ENCODE peak calls at places on chromosomes 6 and 20, in five cellular contexts. S is HCT116, P is neural progenitor cell, K is SK-N-SH, Q is PC-3. I is an unnamed sample.

GRCh38 chr20:13898012-13898612 is 92.3 kb downstream of the SEL1L2 start:
- DNase-seq in P (peak), K (peak), Q (peak), S (peak), I (peak)

GRCh38 chr6:54992789-54993188 is 146.2 kb downstream of the FAM83B start:
- DNase-seq in Q (no peak), S (no peak), P (peak), K (no peak), I (peak)

GRCh38 chr6:33492093-33492492 is 37.7 kb downstream of the ZBTB9 start:
- DNase-seq in P (peak), K (no peak), S (no peak), Q (no peak), I (no peak)

GRCh38 chr20:32320305-32320704 is 37.8 kb upstream of the ASXL1 start:
- DNase-seq in K (no peak), S (no peak), Q (no peak), P (no peak), I (no peak)

GRCh38 chr20:62377615-62378085 is 9.3 kb upstream of the RPS21 start:
- DNase-seq in S (no peak), P (no peak), K (no peak), Q (no peak), I (no peak)

GRCh38 chr6:139568956-139569538 is 194.6 kb upstream of the CITED2 start:
- DNase-seq in Q (peak), K (peak), P (no peak), S (no peak), I (peak)

GRCh38 chr20:8523684-8524083 is 391.6 kb downstream of the PLCB1 start:
- DNase-seq in S (no peak), K (no peak), P (peak), Q (peak), I (no peak)

GRCh38 chr20:33685328-33686007 is 717 bp downstream of the E2F1 start:
- DNase-seq in Q (peak), K (peak), P (peak), S (no peak), I (peak)

GRCh38 chr6:136225496-136225895 is 24.6 kb downstream of the MTFR2 start:
- DNase-seq in Q (no peak), P (no peak), S (no peak), K (no peak), I (peak)

GRCh38 chr20:31863296-31864085 is 6.8 kb downstream of the DUSP15 start:
- DNase-seq in Q (no peak), S (no peak), K (no peak), P (no peak), I (no peak)

GRCh38 chr20:32366380-32366779 is 8.2 kb downstream of the ASXL1 start:
- DNase-seq in S (no peak), K (no peak), Q (no peak), P (no peak), I (no peak)

GRCh38 chr20:58651823-58652605 is 931 bp downstream of the STX16 start:
- DNase-seq in S (no peak), Q (peak), P (peak), K (peak), I (peak)

GRCh38 chr20:24317224-24317623 is 152.2 kb upstream of the SYNDIG1 start:
- DNase-seq in P (no peak), Q (no peak), S (no peak), K (no peak), I (no peak)

GRCh38 chr6:79215233-79215824 is 19.2 kb downstream of the HMGN3 start:
- DNase-seq in K (no peak), Q (no peak), S (no peak), P (peak), I (no peak)

GRCh38 chr20:199996-200395 is 10.5 kb upstream of the DEFB128 start:
- DNase-seq in K (no peak), S (no peak), Q (no peak), P (no peak), I (peak)

GRCh38 chr6:60671369-60671768 is 1614.7 kb downstream of the KHDRBS2 start:
- DNase-seq in Q (no peak), K (no peak), S (no peak), P (no peak), I (no peak)

GRCh38 chr20:61737346-61737745 is 328.3 kb downstream of the TAF4 start:
- DNase-seq in K (no peak), S (no peak), Q (no peak), P (no peak), I (no peak)

GRCh38 chr6:112179631-112180030 is 74.7 kb downstream of the LAMA4 start:
- DNase-seq in S (no peak), P (no peak), K (no peak), Q (no peak), I (peak)

GRCh38 chr6:133746417-133746770 is 142.5 kb upstream of the TCF21 start:
- DNase-seq in Q (no peak), P (no peak), S (no peak), K (no peak), I (no peak)

GRCh38 chr6:122043421-122043820 is 356.0 kb upstream of the HSF2 start:
- DNase-seq in P (no peak), S (no peak), Q (no peak), K (no peak), I (peak)

GRCh38 chr6:113381957-113382356 is 475.2 kb upstream of the MARCKS start:
- DNase-seq in P (no peak), Q (peak), K (peak), S (no peak), I (peak)

GRCh38 chr6:158798311-158798710 is 20.9 kb downstream of the EZR start:
- DNase-seq in P (no peak), S (no peak), K (no peak), Q (no peak), I (no peak)

GRCh38 chr20:19233025-19233794 is 20.8 kb downstream of the SLC24A3 start:
- DNase-seq in K (no peak), Q (no peak), S (no peak), P (no peak), I (no peak)

GRCh38 chr6:110877154-110877564 is 2.6 kb downstream of the AMD1 start:
- DNase-seq in Q (no peak), S (no peak), P (peak), K (no peak), I (peak)

GRCh38 chr6:327538-328183 is 35.4 kb downstream of the DUSP22 start:
- DNase-seq in P (no peak), S (no peak), K (peak), Q (no peak), I (peak)

GRCh38 chr6:137076277-137077068 is 31.7 kb upstream of the IL20RA start:
- DNase-seq in S (peak), Q (peak), K (peak), P (peak), I (peak)

GRCh38 chr6:105345506-105345905 is 57.4 kb downstream of the PREP start:
- DNase-seq in Q (no peak), S (no peak), P (peak), K (no peak), I (no peak)

GRCh38 chr20:16699287-16699686 is 30.5 kb upstream of the SNRPB2 start:
- DNase-seq in Q (no peak), P (peak), S (no peak), K (peak), I (no peak)

GRCh38 chr6:168440520-168441433 is at the start of gene SMOC2:
- DNase-seq in S (no peak), P (peak), K (peak), Q (no peak), I (no peak)

GRCh38 chr6:2448826-2449571 is 203.6 kb upstream of the GMDS start:
- DNase-seq in P (peak), Q (peak), S (peak), K (peak), I (peak)

GRCh38 chr6:33587529-33588215 is 7.6 kb upstream of the BAK1 start:
- DNase-seq in Q (no peak), K (no peak), P (no peak), S (no peak), I (no peak)

GRCh38 chr6:5517781-5518180 is 256.5 kb downstream of the FARS2 start:
- DNase-seq in K (no peak), S (no peak), P (no peak), Q (no peak), I (no peak)

GRCh38 chr20:48629069-48629959 is 198.5 kb downstream of the PREX1 start:
- DNase-seq in S (no peak), P (no peak), Q (no peak), K (no peak), I (no peak)

GRCh38 chr6:106591111-106591825 is 38.0 kb downstream of the RTN4IP1 start:
- DNase-seq in Q (peak), S (no peak), K (no peak), P (no peak), I (peak)

GRCh38 chr6:33958863-33959651 is 155.3 kb upstream of the MLN start:
- DNase-seq in P (no peak), Q (no peak), K (no peak), S (no peak), I (no peak)

GRCh38 chr6:149166747-149167146 is 150.8 kb upstream of the TAB2 start:
- DNase-seq in K (peak), Q (peak), P (no peak), S (no peak), I (no peak)

GRCh38 chr6:16705403-16705993 is 55.8 kb downstream of the ATXN1 start:
- DNase-seq in Q (no peak), P (no peak), S (no peak), K (no peak), I (no peak)

DNA sequence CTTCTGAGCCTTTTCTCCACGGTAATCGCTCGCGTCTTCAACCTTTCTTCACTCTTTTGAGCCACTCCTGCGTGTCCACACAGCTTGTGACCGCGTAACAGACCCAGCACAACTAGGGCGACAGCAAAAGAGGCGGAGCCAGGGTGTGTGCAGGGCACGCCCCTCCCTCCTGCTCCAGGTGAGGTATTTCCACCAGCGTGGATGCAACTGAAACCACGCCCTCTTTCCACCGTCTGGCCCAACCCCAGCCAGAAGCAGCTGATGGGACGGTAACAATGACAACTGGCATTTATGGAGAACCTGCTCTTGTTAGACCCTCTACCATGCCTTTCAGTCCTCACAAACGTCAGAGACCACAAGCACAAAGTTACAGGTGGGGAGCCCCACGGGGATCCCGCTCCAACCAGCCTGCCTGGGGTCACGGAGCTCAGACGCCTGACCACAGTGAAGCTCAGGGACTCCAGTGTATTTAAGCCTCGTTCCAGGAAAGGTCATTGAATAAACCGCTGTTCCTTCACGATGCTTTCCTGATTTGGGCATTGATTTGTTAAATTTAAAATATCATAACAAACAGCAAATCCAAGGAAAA is 2.0 kb downstream of the PXDC1 start:
- DNase-seq in Q (peak), K (no peak), P (no peak), S (no peak), I (no peak)
- H3K9ac ChIP-seq in Q (peak), K (peak), P (no peak), S (no peak), I (peak)

GRCh38 chr6:47242483-47243386 is 67.0 kb downstream of the TNFRSF21 start:
- DNase-seq in Q (peak), K (peak), S (peak), P (peak), I (peak)

GRCh38 chr6:47247227-47247797 is 62.4 kb downstream of the TNFRSF21 start:
- DNase-seq in P (no peak), K (peak), Q (no peak), S (no peak), I (peak)

GRCh38 chr6:47248446-47248845 is 61.3 kb downstream of the TNFRSF21 start:
- DNase-seq in K (peak), Q (no peak), P (no peak), S (no peak), I (no peak)

GRCh38 chr6:47246556-47246955 is 63.1 kb downstream of the TNFRSF21 start:
- DNase-seq in S (no peak), K (no peak), P (no peak), Q (no peak), I (no peak)

GRCh38 chr6:47245745-47246371 is 63.8 kb downstream of the TNFRSF21 start:
- DNase-seq in K (no peak), Q (no peak), P (no peak), S (no peak), I (no peak)
- TF ChIP-seq EZH2phosphoT487 in K (no peak), Q (no peak), P (no peak), S (no peak), I (no peak)

GRCh38 chr20:6420336-6420735 is 297.5 kb upstream of the FERMT1 start:
- DNase-seq in K (no peak), P (no peak), S (no peak), Q (no peak), I (no peak)
- H3K9ac ChIP-seq in K (no peak), P (no peak), S (no peak), Q (no peak), I (no peak)

GRCh38 chr20:47610247-47610944 is 108.7 kb downstream of the NCOA3 start:
- DNase-seq in P (no peak), K (no peak), Q (peak), S (peak), I (peak)

GRCh38 chr20:47606414-47607207 is 104.9 kb downstream of the NCOA3 start:
- DNase-seq in P (no peak), K (no peak), S (no peak), Q (no peak), I (no peak)

GRCh38 chr20:47603260-47603659 is 101.6 kb downstream of the NCOA3 start:
- DNase-seq in K (no peak), S (no peak), Q (no peak), P (no peak), I (no peak)

GRCh38 chr20:47607208-47607613 is 105.5 kb downstream of the NCOA3 start:
- DNase-seq in S (peak), P (no peak), Q (peak), K (no peak), I (peak)

GRCh38 chr20:47605673-47606413 is 104.2 kb downstream of the NCOA3 start:
- DNase-seq in K (no peak), Q (no peak), S (no peak), P (no peak), I (no peak)
- TF ChIP-seq EZH2phosphoT487 in K (no peak), Q (no peak), S (no peak), P (no peak), I (no peak)

GRCh38 chr20:44745560-44746366 is at the start of gene KCNK15:
- DNase-seq in S (no peak), Q (peak), K (peak), P (peak), I (peak)
- H3K9ac ChIP-seq in S (no peak), Q (peak), K (no peak), P (no peak), I (peak)